ENCODE peak calls at places on chromosomes 5 and 9, in seven cellular contexts. One of them, this sample, is unnamed.

GRCh38 chr9:84928419-84928818 is 258.9 kb downstream of the NTRK2 start:
- DNase-seq in stomach: no peak
- DNase-seq in IMR-90: no peak
- DNase-seq in ovary: no peak
- DNase-seq in sigmoid colon: no peak
- DNase-seq in uterus: no peak
- DNase-seq in adrenal gland: no peak
- DNase-seq in this sample: no peak

GRCh38 chr9:112971415-112971814 is 40.6 kb downstream of the ZNF883 start:
- DNase-seq in sigmoid colon: no peak
- DNase-seq in ovary: no peak
- DNase-seq in IMR-90: peak
- DNase-seq in uterus: no peak
- DNase-seq in adrenal gland: no peak
- DNase-seq in stomach: no peak
- DNase-seq in this sample: peak

GRCh38 chr5:73617510-73618279 is 8.3 kb upstream of the ARHGEF28 start:
- DNase-seq in stomach: peak
- DNase-seq in ovary: no peak
- DNase-seq in adrenal gland: peak
- DNase-seq in uterus: no peak
- DNase-seq in IMR-90: peak
- DNase-seq in sigmoid colon: no peak
- DNase-seq in this sample: no peak

GRCh38 chr5:109844148-109844547 is 154.4 kb downstream of the MAN2A1 start:
- DNase-seq in stomach: no peak
- DNase-seq in uterus: no peak
- DNase-seq in IMR-90: peak
- DNase-seq in sigmoid colon: no peak
- DNase-seq in adrenal gland: no peak
- DNase-seq in ovary: no peak
- DNase-seq in this sample: no peak

GRCh38 chr5:107313098-107313497 is 357.6 kb downstream of the EFNA5 start:
- DNase-seq in IMR-90: no peak
- DNase-seq in ovary: no peak
- DNase-seq in stomach: no peak
- DNase-seq in adrenal gland: no peak
- DNase-seq in sigmoid colon: no peak
- DNase-seq in uterus: no peak
- DNase-seq in this sample: no peak

GRCh38 chr5:5404376-5404775 is 18.1 kb upstream of the ICE1 start:
- DNase-seq in stomach: no peak
- DNase-seq in sigmoid colon: no peak
- DNase-seq in adrenal gland: no peak
- DNase-seq in ovary: no peak
- DNase-seq in IMR-90: no peak
- DNase-seq in uterus: no peak
- DNase-seq in this sample: no peak

GRCh38 chr5:126594077-126594476 is 942 bp downstream of the ALDH7A1 start:
- DNase-seq in uterus: no peak
- DNase-seq in stomach: no peak
- DNase-seq in sigmoid colon: no peak
- DNase-seq in IMR-90: peak
- DNase-seq in adrenal gland: no peak
- DNase-seq in ovary: no peak
- DNase-seq in this sample: no peak

GRCh38 chr9:124392254-124392653 is 23.0 kb downstream of the PSMB7 start:
- DNase-seq in ovary: no peak
- DNase-seq in sigmoid colon: no peak
- DNase-seq in adrenal gland: peak
- DNase-seq in uterus: no peak
- DNase-seq in stomach: no peak
- DNase-seq in IMR-90: no peak
- DNase-seq in this sample: peak

GRCh38 chr5:151093476-151093889 is 12.6 kb upstream of the TNIP1 start:
- DNase-seq in ovary: no peak
- DNase-seq in uterus: no peak
- DNase-seq in IMR-90: peak
- DNase-seq in stomach: no peak
- DNase-seq in sigmoid colon: peak
- DNase-seq in adrenal gland: peak
- DNase-seq in this sample: peak

GRCh38 chr5:157608972-157609565 is 33.5 kb upstream of the ADAM19 start:
- DNase-seq in sigmoid colon: no peak
- DNase-seq in uterus: no peak
- DNase-seq in IMR-90: no peak
- DNase-seq in adrenal gland: no peak
- DNase-seq in ovary: no peak
- DNase-seq in stomach: no peak
- DNase-seq in this sample: no peak

GRCh38 chr5:95797301-95797700 is 25.2 kb downstream of the GLRX start:
- DNase-seq in adrenal gland: no peak
- DNase-seq in IMR-90: no peak
- DNase-seq in ovary: no peak
- DNase-seq in stomach: no peak
- DNase-seq in uterus: no peak
- DNase-seq in sigmoid colon: no peak
- DNase-seq in this sample: no peak
- TF ChIP-seq POLR2A in adrenal gland: no peak
- TF ChIP-seq POLR2A in IMR-90: no peak
- TF ChIP-seq POLR2A in ovary: no peak
- TF ChIP-seq POLR2A in stomach: no peak
- TF ChIP-seq POLR2A in uterus: no peak
- TF ChIP-seq POLR2A in sigmoid colon: no peak
- TF ChIP-seq POLR2A in this sample: no peak

DNA sequence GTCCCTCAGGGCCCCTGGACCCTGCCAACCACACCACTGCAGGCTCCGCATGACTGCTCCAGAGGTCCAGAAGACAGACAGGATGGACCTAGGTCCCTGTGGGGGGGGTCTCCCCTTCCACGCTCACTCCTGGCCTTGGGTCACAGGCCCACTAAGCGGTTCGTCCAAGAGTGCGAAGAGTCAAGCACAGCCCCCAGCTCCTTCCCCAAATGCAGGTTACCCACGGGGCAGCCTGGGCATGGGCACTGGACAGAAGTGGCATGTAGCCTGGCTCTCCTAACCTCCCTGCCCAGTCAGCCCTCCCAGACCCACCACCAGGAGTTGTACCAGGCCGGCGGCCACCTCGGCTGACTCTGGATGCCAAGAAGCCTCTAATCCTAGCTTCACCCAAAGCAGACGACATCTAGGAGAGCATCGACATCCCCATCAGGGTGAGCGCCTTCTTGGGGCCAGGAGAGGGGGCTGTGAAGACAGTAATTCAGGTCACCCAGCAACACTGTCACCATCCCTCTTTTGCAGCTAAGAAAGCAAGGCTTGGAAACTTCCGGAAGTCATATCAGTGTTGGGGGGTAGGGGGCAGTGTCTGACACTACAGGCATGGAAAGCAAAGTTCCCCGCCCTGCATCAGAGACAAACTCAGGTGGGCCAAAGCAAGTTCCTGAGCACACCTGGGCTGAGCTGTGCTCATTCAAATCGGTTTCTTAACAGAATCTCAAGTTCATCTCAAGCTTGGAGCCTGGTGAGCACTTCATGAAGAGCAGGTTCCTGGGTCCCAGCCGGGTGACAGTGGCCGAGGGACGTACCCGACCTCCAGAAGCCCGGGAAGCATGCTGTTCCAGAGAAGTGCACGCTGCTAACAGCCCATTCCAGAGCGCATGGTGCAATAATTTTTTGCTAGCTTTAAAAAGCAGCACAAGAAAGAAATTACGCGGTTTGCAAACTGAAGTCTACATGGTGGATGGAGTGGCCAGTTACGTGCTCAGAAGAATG is 68.7 kb downstream of the SEMA4D start:
- DNase-seq in sigmoid colon: no peak
- DNase-seq in adrenal gland: no peak
- DNase-seq in uterus: no peak
- DNase-seq in stomach: no peak
- DNase-seq in ovary: no peak
- DNase-seq in IMR-90: no peak
- DNase-seq in this sample: peak
- TF ChIP-seq CTCF in sigmoid colon: no peak
- TF ChIP-seq CTCF in adrenal gland: no peak
- TF ChIP-seq CTCF in uterus: no peak
- TF ChIP-seq CTCF in stomach: no peak
- TF ChIP-seq CTCF in ovary: no peak
- TF ChIP-seq CTCF in IMR-90: peak
- TF ChIP-seq CTCF in this sample: no peak

GRCh38 chr9:130834371-130835311 is at the start of gene ABL1:
- DNase-seq in adrenal gland: peak
- DNase-seq in sigmoid colon: peak
- DNase-seq in uterus: peak
- DNase-seq in IMR-90: peak
- DNase-seq in stomach: peak
- DNase-seq in ovary: peak
- DNase-seq in this sample: peak
- TF ChIP-seq POLR2A in adrenal gland: no peak
- TF ChIP-seq POLR2A in sigmoid colon: no peak
- TF ChIP-seq POLR2A in uterus: no peak
- TF ChIP-seq POLR2A in IMR-90: peak
- TF ChIP-seq POLR2A in stomach: no peak
- TF ChIP-seq POLR2A in ovary: no peak
- TF ChIP-seq POLR2A in this sample: peak

GRCh38 chr9:254516-254915 is 39.9 kb downstream of the DOCK8 start:
- DNase-seq in uterus: no peak
- DNase-seq in stomach: no peak
- DNase-seq in sigmoid colon: no peak
- DNase-seq in adrenal gland: no peak
- DNase-seq in IMR-90: no peak
- DNase-seq in ovary: no peak
- DNase-seq in this sample: no peak
- TF ChIP-seq CTCF in uterus: no peak
- TF ChIP-seq CTCF in stomach: no peak
- TF ChIP-seq CTCF in sigmoid colon: no peak
- TF ChIP-seq CTCF in adrenal gland: no peak
- TF ChIP-seq CTCF in IMR-90: no peak
- TF ChIP-seq CTCF in ovary: no peak
- TF ChIP-seq CTCF in this sample: no peak

DNA sequence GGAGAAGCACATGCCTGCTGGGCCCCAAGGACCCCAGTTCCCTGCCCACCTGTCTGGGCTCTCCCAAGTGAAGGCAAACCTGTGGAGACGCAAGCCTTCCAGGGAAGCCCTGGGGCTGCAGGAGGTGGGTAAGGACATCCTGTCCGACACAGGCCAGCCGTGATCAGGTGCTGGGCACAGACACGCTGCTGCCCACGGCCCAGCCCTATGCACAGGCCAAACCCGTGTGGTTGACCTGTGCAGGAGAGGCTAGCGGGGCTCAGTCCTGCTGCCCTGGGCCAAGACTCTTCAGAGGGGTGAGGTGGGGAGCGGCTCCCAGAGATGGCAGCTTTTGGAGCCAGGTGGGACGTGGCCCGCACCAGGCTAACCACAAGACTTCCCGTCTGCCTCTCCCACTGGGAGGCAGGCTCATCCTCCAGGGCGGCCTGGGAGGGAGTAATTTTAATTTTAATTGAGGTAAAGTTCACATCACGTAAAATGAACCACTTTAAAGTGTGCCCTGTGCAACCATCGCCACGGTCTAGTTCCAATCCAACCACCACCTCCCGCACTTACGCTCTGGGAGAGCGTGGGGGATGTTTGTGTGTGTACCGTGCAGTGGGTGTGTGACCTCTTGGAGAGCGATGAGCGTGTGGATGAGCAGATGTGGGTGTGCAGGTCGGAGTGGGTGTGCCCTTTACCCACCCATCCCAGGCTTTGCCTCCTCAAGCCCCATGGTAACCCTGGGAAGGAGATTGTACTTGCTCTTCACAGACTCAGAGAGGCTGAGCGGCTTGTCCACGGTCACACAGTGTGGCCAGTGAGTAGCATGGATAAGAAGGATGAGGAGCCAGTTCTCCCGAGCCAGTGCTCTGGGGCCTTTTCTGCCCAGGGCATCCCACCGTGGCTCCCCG is 14.0 kb downstream of the LHX3 start:
- DNase-seq in stomach: no peak
- DNase-seq in uterus: no peak
- DNase-seq in IMR-90: no peak
- DNase-seq in sigmoid colon: no peak
- DNase-seq in adrenal gland: no peak
- DNase-seq in ovary: no peak
- DNase-seq in this sample: no peak
- TF ChIP-seq POLR2A in stomach: no peak
- TF ChIP-seq POLR2A in uterus: no peak
- TF ChIP-seq POLR2A in IMR-90: no peak
- TF ChIP-seq POLR2A in sigmoid colon: no peak
- TF ChIP-seq POLR2A in adrenal gland: no peak
- TF ChIP-seq POLR2A in ovary: no peak
- TF ChIP-seq POLR2A in this sample: no peak

GRCh38 chr5:139850423-139851016 is 54.9 kb downstream of the PSD2 start:
- DNase-seq in adrenal gland: peak
- DNase-seq in ovary: peak
- DNase-seq in uterus: no peak
- DNase-seq in IMR-90: no peak
- DNase-seq in stomach: no peak
- DNase-seq in sigmoid colon: peak
- DNase-seq in this sample: no peak
- TF ChIP-seq CTCF in adrenal gland: no peak
- TF ChIP-seq CTCF in ovary: no peak
- TF ChIP-seq CTCF in uterus: no peak
- TF ChIP-seq CTCF in IMR-90: no peak
- TF ChIP-seq CTCF in stomach: no peak
- TF ChIP-seq CTCF in sigmoid colon: no peak
- TF ChIP-seq CTCF in this sample: no peak

This sample was measured in NB4.